ENCODE peak calls at places on chromosomes 6 and 20, in six cellular contexts. K, T, U, H, Z and Q are unnamed samples.

GRCh38 chr20:51470907-51471411 is 71.6 kb downstream of the NFATC2 start:
- DNase-seq in K (no peak), T (no peak), U (no peak), H (no peak), Z (no peak), Q (no peak)

GRCh38 chr6:107931894-107932293 is 26.1 kb downstream of the SEC63 start:
- DNase-seq in K (no peak), T (no peak), U (no peak), H (no peak), Z (no peak), Q (no peak)

GRCh38 chr20:973785-974194 is 28.3 kb downstream of the RSPO4 start:
- DNase-seq in K (peak; percentile 84), T (no peak), U (peak; percentile 10), H (peak; percentile 66), Z (peak; percentile 32), Q (no peak)

GRCh38 chr6:41100871-41101287 is 28.1 kb downstream of the NFYA start:
- DNase-seq in K (peak; percentile 93), T (peak; percentile 87), U (no peak), H (peak; percentile 97), Z (no peak), Q (peak; percentile 17)

GRCh38 chr20:10922521-10922920 is 248.7 kb upstream of the JAG1 start:
- DNase-seq in K (no peak), T (no peak), U (peak; percentile 30), H (no peak), Z (no peak), Q (no peak)

GRCh38 chr20:36836591-36837329 is 39.2 kb upstream of the TLDC2 start:
- DNase-seq in K (peak; percentile 94), T (peak; percentile 87), U (peak; percentile 57), H (peak; percentile 92), Z (peak; percentile 67), Q (no peak)

GRCh38 chr20:21507275-21508229 is 6.3 kb downstream of the NKX2-2 start:
- DNase-seq in K (no peak), T (peak; percentile 49), U (no peak), H (no peak), Z (no peak), Q (no peak)

GRCh38 chr6:67629268-67629667 is 1005.8 kb upstream of the ADGRB3 start:
- DNase-seq in K (peak; percentile 62), T (no peak), U (peak; percentile 1), H (no peak), Z (peak; percentile 42), Q (no peak)

GRCh38 chr6:130936933-130937332 is 109.7 kb downstream of the SMLR1 start:
- DNase-seq in K (no peak), T (no peak), U (no peak), H (no peak), Z (no peak), Q (no peak)

GRCh38 chr6:40036186-40036585 is 101.9 kb upstream of the MOCS1 start:
- DNase-seq in K (peak; percentile 11), T (no peak), U (no peak), H (no peak), Z (no peak), Q (no peak)

GRCh38 chr20:40640667-40641066 is 48.4 kb downstream of the MAFB start:
- DNase-seq in K (no peak), T (no peak), U (no peak), H (no peak), Z (no peak), Q (no peak)

GRCh38 chr20:47258745-47259695 is 97.5 kb downstream of the ZMYND8 start:
- DNase-seq in K (no peak), T (no peak), U (peak; percentile 63), H (no peak), Z (no peak), Q (no peak)

GRCh38 chr6:42339991-42340401 is 111.7 kb downstream of the TRERF1 start:
- DNase-seq in K (no peak), T (no peak), U (peak; percentile 24), H (no peak), Z (no peak), Q (no peak)

GRCh38 chr20:21104466-21104761 is 1.7 kb downstream of the LINC00237 start:
- DNase-seq in K (peak; percentile 41), T (peak; percentile 59), U (no peak), H (peak; percentile 62), Z (no peak), Q (no peak)

GRCh38 chr6:166877349-166877748 is 79.0 kb downstream of the RNASET2 start:
- DNase-seq in K (no peak), T (no peak), U (no peak), H (no peak), Z (no peak), Q (no peak)

GRCh38 chr6:41781302-41781711 is 725 bp downstream of the PRICKLE4 start:
- DNase-seq in K (no peak), T (peak; percentile 46), U (no peak), H (no peak), Z (no peak), Q (no peak)

GRCh38 chr6:139531148-139531547 is 156.7 kb upstream of the CITED2 start:
- DNase-seq in K (no peak), T (no peak), U (peak; percentile 62), H (no peak), Z (peak; percentile 60), Q (no peak)

GRCh38 chr6:137850137-137850714 is 16.8 kb upstream of the TNFAIP3 start:
- DNase-seq in K (no peak), T (no peak), U (no peak), H (no peak), Z (no peak), Q (no peak)

GRCh38 chr6:137852346-137852745 is 14.7 kb upstream of the TNFAIP3 start:
- DNase-seq in K (no peak), T (no peak), U (peak; percentile 38), H (no peak), Z (no peak), Q (no peak)

GRCh38 chr6:137851669-137852068 is 15.4 kb upstream of the TNFAIP3 start:
- DNase-seq in K (no peak), T (no peak), U (no peak), H (no peak), Z (no peak), Q (no peak)

GRCh38 chr6:137849709-137850093 is 17.4 kb upstream of the TNFAIP3 start:
- DNase-seq in K (no peak), T (no peak), U (no peak), H (no peak), Z (no peak), Q (no peak)

GRCh38 chr6:137850816-137851602 is 16.1 kb upstream of the TNFAIP3 start:
- DNase-seq in K (no peak), T (no peak), U (no peak), H (no peak), Z (peak; percentile 52), Q (no peak)
- H2BK15ac ChIP-seq in K (no peak overlapping the region), T (no peak overlapping the region), U (peak overlapping the region; percentile 96), H (no peak overlapping the region), Z (peak overlapping the region; percentile 20), Q (no peak overlapping the region)

DNA sequence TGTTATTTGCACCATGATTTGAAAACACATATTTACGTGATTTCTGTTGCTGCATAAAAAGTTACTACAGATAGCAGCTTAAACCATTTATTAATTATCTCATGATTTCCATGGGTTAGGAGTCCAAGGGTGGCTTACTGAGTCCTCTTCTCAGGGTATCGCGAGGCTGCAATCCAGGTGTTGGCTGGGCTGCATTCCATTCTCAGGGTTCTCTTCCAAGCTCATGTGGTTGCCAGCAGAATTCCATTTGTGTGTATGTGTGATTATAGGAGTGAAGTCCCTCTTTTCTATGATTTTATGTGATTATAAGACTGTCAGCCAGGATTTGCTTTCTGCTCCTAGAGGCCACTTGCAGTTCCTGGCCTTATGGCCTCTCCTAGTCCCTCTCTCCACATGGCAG is 135.1 kb downstream of the FAM83B start:
- DNase-seq in K (peak; percentile 6), T (no peak), U (peak; percentile 65), H (no peak), Z (no peak), Q (no peak)
- H2BK15ac ChIP-seq in K (no peak overlapping the region), T (no peak overlapping the region), U (peak overlapping the region; percentile 59), H (no peak overlapping the region), Z (no peak overlapping the region), Q (no peak overlapping the region)

DNA sequence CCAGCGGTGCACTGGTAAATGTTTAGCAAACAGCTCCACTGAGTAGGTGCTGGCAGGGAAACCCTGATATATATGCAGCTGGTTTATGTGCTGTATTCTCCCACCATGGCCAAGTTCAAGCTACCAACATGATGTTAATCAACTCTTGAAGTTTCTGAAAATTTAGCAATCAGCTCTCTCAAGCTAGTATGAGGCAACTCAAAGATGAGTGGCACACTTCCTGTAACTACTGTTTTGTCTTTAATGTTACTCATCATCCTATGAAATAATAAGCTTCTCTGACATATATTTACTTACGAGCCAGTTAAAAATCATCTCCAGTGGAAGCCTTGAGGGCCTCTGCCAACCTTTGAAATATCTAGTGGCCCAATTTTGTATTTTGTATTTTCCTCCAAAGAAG is 54.7 kb downstream of the TRMT6 start:
- DNase-seq in K (no peak), T (no peak), U (no peak), H (no peak), Z (no peak), Q (no peak)
- H2BK15ac ChIP-seq in K (no peak overlapping the region), T (no peak overlapping the region), U (no peak overlapping the region), H (no peak overlapping the region), Z (no peak overlapping the region), Q (no peak overlapping the region)

GRCh38 chr20:44141873-44142272 is 45.1 kb downstream of the JPH2 start:
- DNase-seq in K (no peak), T (no peak), U (no peak), H (no peak), Z (no peak), Q (no peak)

GRCh38 chr20:44137210-44137781 is 49.7 kb downstream of the JPH2 start:
- DNase-seq in K (peak; percentile 98), T (peak; percentile 55), U (peak; percentile 38), H (peak; percentile 55), Z (peak; percentile 49), Q (peak; percentile 54)

GRCh38 chr20:44135811-44136204 is 51.2 kb downstream of the JPH2 start:
- DNase-seq in K (no peak), T (no peak), U (no peak), H (no peak), Z (no peak), Q (no peak)

GRCh38 chr20:44136579-44136978 is 50.4 kb downstream of the JPH2 start:
- DNase-seq in K (no peak), T (no peak), U (no peak), H (no peak), Z (no peak), Q (no peak)

GRCh38 chr20:44138859-44139258 is 48.1 kb downstream of the JPH2 start:
- DNase-seq in K (no peak), T (no peak), U (no peak), H (no peak), Z (no peak), Q (no peak)
- H2BK15ac ChIP-seq in K (no peak overlapping the region), T (no peak overlapping the region), U (peak overlapping the region; percentile 8), H (no peak overlapping the region), Z (no peak overlapping the region), Q (no peak overlapping the region)

GRCh38 chr6:133584903-133585302 is 304.0 kb upstream of the TCF21 start:
- DNase-seq in K (no peak), T (no peak), U (no peak), H (no peak), Z (no peak), Q (no peak)

GRCh38 chr6:133590196-133590595 is 298.7 kb upstream of the TCF21 start:
- DNase-seq in K (no peak), T (no peak), U (no peak), H (no peak), Z (no peak), Q (peak; percentile 26)

GRCh38 chr6:133590814-133591213 is 298.1 kb upstream of the TCF21 start:
- DNase-seq in K (no peak), T (no peak), U (peak; percentile 41), H (no peak), Z (no peak), Q (no peak)

GRCh38 chr6:133587396-133587795 is 301.5 kb upstream of the TCF21 start:
- DNase-seq in K (no peak), T (no peak), U (no peak), H (no peak), Z (no peak), Q (no peak)

GRCh38 chr6:133587841-133588240 is 301.1 kb upstream of the TCF21 start:
- DNase-seq in K (no peak), T (no peak), U (peak; percentile 87), H (no peak), Z (no peak), Q (no peak)
- H2BK15ac ChIP-seq in K (no peak overlapping the region), T (no peak overlapping the region), U (no peak overlapping the region), H (no peak overlapping the region), Z (no peak overlapping the region), Q (no peak overlapping the region)